ENCODE peak calls at places on chromosomes 3 and 15, in six cellular contexts. U is stimulated activated CD4-positive, alpha-beta T cell treated with anti-CD3 and anti-CD28 coated beads, Interleukin-2, amount 100 ng/mL, for 24 hours; N is T-helper 9 cell; K is germinal center; Y is RPMI8226; Q is lung. A is an unnamed sample.

GRCh38 chr15:79218588-79219200 is 63.8 kb upstream of the ANKRD34C start:
- DNase-seq in U (no peak), Q (no peak), Y (no peak), K (no peak), N (no peak), A (no peak)

GRCh38 chr15:49889525-49889924 is 229.5 kb downstream of the ATP8B4 start:
- DNase-seq in Q (no peak), Y (no peak), U (no peak), N (no peak), K (no peak), A (no peak)

GRCh38 chr15:40055576-40056293 is 16.8 kb upstream of the SRP14 start:
- DNase-seq in K (no peak), U (no peak), N (no peak), Q (no peak), Y (peak; percentile 77), A (no peak)

GRCh38 chr3:116302087-116302747 is 143.1 kb downstream of the LSAMP start:
- DNase-seq in Y (no peak), N (no peak), Q (no peak), K (no peak), U (no peak), A (no peak)

GRCh38 chr3:141366285-141367037 is 1.8 kb upstream of the ZBTB38 start:
- DNase-seq in N (no peak), U (no peak), Y (peak; percentile 66), K (no peak), Q (peak; percentile 63), A (no peak)

GRCh38 chr3:64561503-64561810 is 126.3 kb downstream of the ADAMTS9 start:
- DNase-seq in Y (no peak), K (no peak), U (no peak), Q (no peak), N (no peak), A (no peak)

GRCh38 chr15:48510976-48511375 is 134.5 kb downstream of the FBN1 start:
- DNase-seq in K (no peak), N (no peak), U (no peak), Q (no peak), Y (no peak), A (no peak)

GRCh38 chr3:24494616-24495333 is at the start of gene THRB:
- DNase-seq in N (no peak), U (no peak), K (peak; percentile 73), Q (peak; percentile 71), Y (peak; percentile 54), A (peak; percentile 75)

GRCh38 chr3:152458725-152459515 is 190.2 kb downstream of the MBNL1 start:
- DNase-seq in N (no peak), Q (no peak), K (no peak), Y (no peak), U (peak; percentile 40), A (no peak)

GRCh38 chr3:55591893-55592292 is 104.8 kb upstream of the WNT5A start:
- DNase-seq in K (no peak), Q (no peak), N (no peak), U (no peak), Y (peak; percentile 8), A (no peak)

GRCh38 chr3:63294332-63294731 is 16.2 kb downstream of the SYNPR start:
- DNase-seq in U (no peak), Y (no peak), K (no peak), Q (no peak), N (no peak), A (no peak)

GRCh38 chr3:77236118-77236517 is 196.2 kb downstream of the ROBO2 start:
- DNase-seq in U (no peak), K (no peak), Q (no peak), N (no peak), Y (no peak), A (no peak)

GRCh38 chr3:48428088-48428862 is 1.6 kb downstream of the PLXNB1 start:
- DNase-seq in Q (no peak), U (no peak), N (no peak), Y (no peak), K (no peak), A (peak; percentile 35)

GRCh38 chr15:78242128-78242527 is 7.8 kb upstream of the ACSBG1 start:
- DNase-seq in Y (peak; percentile 25), Q (no peak), U (no peak), N (no peak), K (no peak), A (no peak)

GRCh38 chr15:58200739-58201138 is 62.6 kb downstream of the AQP9 start:
- DNase-seq in U (no peak), Q (no peak), K (no peak), N (no peak), Y (no peak), A (no peak)

GRCh38 chr3:40620151-40620550 is 95.4 kb downstream of the ZNF621 start:
- DNase-seq in U (no peak), Y (no peak), N (no peak), Q (no peak), K (no peak), A (no peak)

GRCh38 chr3:73060302-73060723 is 1.1 kb upstream of the EBLN2 start:
- DNase-seq in N (no peak), Y (no peak), U (no peak), K (no peak), Q (no peak), A (no peak)

GRCh38 chr3:86973440-86973839 is 17.5 kb downstream of the VGLL3 start:
- DNase-seq in U (no peak), N (no peak), K (no peak), Y (no peak), Q (no peak), A (no peak)

GRCh38 chr3:138861755-138862333 is 27.1 kb upstream of the PIK3CB start:
- DNase-seq in K (no peak), Y (no peak), N (no peak), U (no peak), Q (no peak), A (no peak)

GRCh38 chr15:90877996-90878395 is 6.3 kb upstream of the FES start:
- DNase-seq in Y (no peak), U (no peak), K (no peak), N (no peak), Q (no peak), A (no peak)

A was measured in B cell.